ENCODE peak calls at places on chromosomes 7 and 10, in four cellular contexts. P, R, Q and O are unnamed samples.

GRCh38 chr7:91683823-91684222 is 196.7 kb downstream of the MTERF1 start:
- DNase-seq in P (peak), R (no peak), Q (no peak), O (no peak)

GRCh38 chr10:113076949-113077348 is 126.9 kb downstream of the TCF7L2 start:
- DNase-seq in P (no peak), R (no peak), Q (no peak), O (no peak)

GRCh38 chr10:82643601-82644000 is 768.6 kb downstream of the NRG3 start:
- DNase-seq in P (no peak), R (no peak), Q (no peak), O (no peak)

GRCh38 chr7:141158562-141158961 is 84.7 kb downstream of the TMEM178B start:
- DNase-seq in P (peak), R (no peak), Q (no peak), O (no peak)

GRCh38 chr10:79490400-79491081 is 21.8 kb upstream of the EIF5AL1 start:
- DNase-seq in P (peak), R (no peak), Q (no peak), O (no peak)

GRCh38 chr7:24494832-24495231 is 78.4 kb upstream of the PALS2 start:
- DNase-seq in P (no peak), R (no peak), Q (no peak), O (no peak)

GRCh38 chr10:132054564-132054963 is 11.2 kb upstream of the JAKMIP3 start:
- DNase-seq in P (no peak), R (no peak), Q (no peak), O (no peak)

GRCh38 chr10:19993714-19994343 is 177.6 kb downstream of the PLXDC2 start:
- DNase-seq in P (no peak), R (no peak), Q (no peak), O (no peak)

GRCh38 chr10:130364631-130365030 is 228.4 kb downstream of the GLRX3 start:
- DNase-seq in P (no peak), R (no peak), Q (no peak), O (no peak)

GRCh38 chr7:137670521-137671064 is 176.2 kb downstream of the DGKI start:
- DNase-seq in P (no peak), R (no peak), Q (no peak), O (no peak)

GRCh38 chr10:16957038-16957437 is 139.8 kb upstream of the RSU1 start:
- DNase-seq in P (no peak), R (no peak), Q (no peak), O (no peak)

GRCh38 chr10:38047666-38048065 is 37.2 kb downstream of the ZNF33A start:
- DNase-seq in P (no peak), R (no peak), Q (no peak), O (no peak)

GRCh38 chr7:48085942-48086341 is 3.1 kb upstream of the UPP1 start:
- DNase-seq in P (no peak), R (no peak), Q (no peak), O (no peak)

GRCh38 chr7:130960208-130960988 is 226.4 kb upstream of the KLF14 start:
- DNase-seq in P (peak), R (peak), Q (no peak), O (no peak)

GRCh38 chr10:45505336-45505735 is 131.3 kb downstream of the ALOX5 start:
- DNase-seq in P (no peak), R (no peak), Q (no peak), O (no peak)

GRCh38 chr10:19310121-19310520 is 261.5 kb downstream of the MALRD1 start:
- DNase-seq in P (no peak), R (no peak), Q (no peak), O (no peak)

GRCh38 chr7:80210400-80210799 is 75.8 kb downstream of the GNAI1 start:
- DNase-seq in P (no peak), R (no peak), Q (no peak), O (no peak)

GRCh38 chr7:107889992-107890391 is 991 bp upstream of the DLD start:
- DNase-seq in P (no peak), R (no peak), Q (no peak), O (no peak)

GRCh38 chr7:30285067-30285530 is 702 bp downstream of the ZNRF2 start:
- DNase-seq in P (no peak), R (no peak), Q (peak), O (no peak)

GRCh38 chr7:50357346-50357745 is 52.8 kb downstream of the IKZF1 start:
- DNase-seq in P (no peak), R (no peak), Q (no peak), O (no peak)

GRCh38 chr7:15581352-15581951 is 19.6 kb upstream of the AGMO start:
- DNase-seq in P (no peak), R (no peak), Q (no peak), O (no peak)

GRCh38 chr10:86734209-86734988 is 22.0 kb upstream of the BMPR1A start:
- DNase-seq in P (no peak), R (peak), Q (no peak), O (no peak)

GRCh38 chr7:112143567-112143966 is 62.6 kb downstream of the DOCK4 start:
- DNase-seq in P (peak), R (no peak), Q (no peak), O (no peak)

GRCh38 chr10:77036993-77037734 is 600.4 kb downstream of the KCNMA1 start:
- DNase-seq in P (no peak), R (no peak), Q (no peak), O (no peak)

GRCh38 chr10:30059209-30060107 is at the start of gene JCAD:
- DNase-seq in P (no peak), R (no peak), Q (peak), O (no peak)

GRCh38 chr10:62083868-62084267 is 182.4 kb downstream of the ARID5B start:
- DNase-seq in P (peak), R (no peak), Q (no peak), O (no peak)

GRCh38 chr10:103479135-103479534 is at the start of gene CALHM3:
- DNase-seq in P (no peak), R (no peak), Q (no peak), O (no peak)

GRCh38 chr10:111446966-111447365 is 370.1 kb downstream of the ADRA2A start:
- DNase-seq in P (no peak), R (no peak), Q (no peak), O (no peak)

GRCh38 chr7:157652161-157652953 is 315.6 kb downstream of the DNAJB6 start:
- DNase-seq in P (no peak), R (no peak), Q (no peak), O (no peak)